ENCODE peak calls at places on chromosomes 12 and 14, in nine cellular contexts. T, A, C, O, J, P, B, E and X are unnamed samples.
A peak's percentile ranks its signal among the peaks of the same experiment; 100 is the strongest.

GRCh38 chr14:100531591-100532121 is 55.6 kb downstream of the BEGAIN start:
- DNase-seq in O (peak; percentile 57), T (no peak), P (peak; percentile 5), C (peak; percentile 12), E (no peak), J (peak; percentile 44), A (no peak), B (peak; percentile 52), X (no peak)

GRCh38 chr14:88535813-88536212 is 19.0 kb downstream of the PTPN21 start:
- DNase-seq in T (no peak), E (no peak), O (no peak), B (no peak), J (no peak), A (no peak), P (no peak), C (no peak), X (no peak)

GRCh38 chr14:55255979-55256378 is 15.2 kb upstream of the FBXO34 start:
- DNase-seq in O (no peak), T (no peak), B (no peak), A (no peak), C (no peak), J (no peak), E (no peak), P (no peak), X (no peak)

GRCh38 chr12:23349550-23349949 is 599.9 kb downstream of the SOX5 start:
- DNase-seq in B (no peak), O (no peak), E (no peak), J (no peak), A (no peak), P (no peak), C (no peak), T (no peak), X (no peak)

GRCh38 chr14:61257469-61258057 is 23.6 kb downstream of the TMEM30B start:
- DNase-seq in T (no peak), C (no peak), J (no peak), B (no peak), O (no peak), A (no peak), E (no peak), P (no peak), X (no peak)

GRCh38 chr14:38137005-38137404 is 70.7 kb upstream of the SSTR1 start:
- DNase-seq in O (no peak), C (no peak), T (no peak), B (no peak), E (no peak), A (no peak), P (no peak), J (no peak), X (no peak)

GRCh38 chr12:57989837-57990236 is 48.5 kb downstream of the ATP23 start:
- DNase-seq in T (no peak), A (no peak), C (no peak), E (no peak), O (no peak), B (no peak), P (no peak), J (no peak), X (no peak)

GRCh38 chr14:51165415-51165814 is 70.5 kb upstream of the TRIM9 start:
- DNase-seq in O (no peak), C (no peak), E (no peak), J (no peak), P (no peak), T (no peak), B (no peak), A (no peak), X (no peak)

GRCh38 chr12:62191747-62192485 is 68.3 kb upstream of the USP15 start:
- DNase-seq in E (no peak), A (peak; percentile 33), C (no peak), O (peak; percentile 56), B (peak; percentile 63), T (no peak), P (no peak), J (no peak), X (peak; percentile 25)

GRCh38 chr14:64504310-64504896 is at the start of gene ZBTB1:
- DNase-seq in P (peak; percentile 35), J (peak; percentile 71), C (peak; percentile 89), T (peak; percentile 85), A (peak; percentile 80), O (peak; percentile 93), E (peak; percentile 78), B (peak; percentile 96), X (peak; percentile 68)

GRCh38 chr12:6345319-6346071 is 3.6 kb upstream of the TNFRSF1A start:
- DNase-seq in P (peak; percentile 68), E (no peak), J (no peak), C (no peak), O (no peak), T (no peak), A (no peak), B (no peak), X (no peak)

GRCh38 chr14:64503434-64504309 is at the start of gene ZBTB25:
- DNase-seq in O (peak; percentile 96), P (peak; percentile 72), T (peak; percentile 91), J (peak; percentile 85), A (peak; percentile 85), B (peak; percentile 97), C (peak; percentile 90), E (peak; percentile 95), X (peak; percentile 89)

GRCh38 chr14:80805136-80805535 is 136.4 kb downstream of the CEP128 start:
- DNase-seq in O (no peak), P (no peak), B (no peak), E (no peak), T (no peak), A (no peak), C (no peak), J (no peak), X (no peak)

DNA sequence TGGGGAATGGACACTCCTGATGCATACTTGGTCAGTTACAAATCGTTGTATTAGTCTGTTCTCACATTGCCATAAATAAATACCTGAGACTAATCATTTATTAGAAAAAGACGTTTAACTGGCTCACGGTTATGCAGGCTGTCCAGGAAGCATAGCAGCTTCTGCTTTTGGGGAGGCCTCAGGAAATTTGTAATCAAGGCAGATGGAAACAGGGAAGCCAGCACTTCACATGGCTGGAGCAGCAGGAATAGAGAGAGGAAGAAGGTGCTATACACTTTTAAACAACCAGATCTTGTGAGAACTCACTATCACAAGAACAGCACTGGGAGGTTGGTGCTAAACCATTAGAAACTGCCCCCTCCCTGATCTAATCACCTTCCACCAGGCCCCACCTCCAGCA is 418.2 kb downstream of the FLRT2 start:
- DNase-seq in A (no peak), P (no peak), B (no peak), T (no peak), C (no peak), J (no peak), E (no peak), O (no peak), X (no peak)
- TF ChIP-seq CTCF in A (no peak), P (no peak), B (no peak), T (no peak), C (no peak), J (no peak), E (no peak), O (no peak), X (no peak)

GRCh38 chr14:71739273-71739990 is 192.8 kb upstream of the RGS6 start:
- DNase-seq in J (no peak), E (no peak), T (peak; percentile 35), A (no peak), C (no peak), O (no peak), B (no peak), P (no peak), X (no peak)
- TF ChIP-seq CTCF in J (no peak), E (no peak), T (no peak), A (no peak), C (no peak), O (no peak), B (no peak), P (no peak), X (no peak)

DNA sequence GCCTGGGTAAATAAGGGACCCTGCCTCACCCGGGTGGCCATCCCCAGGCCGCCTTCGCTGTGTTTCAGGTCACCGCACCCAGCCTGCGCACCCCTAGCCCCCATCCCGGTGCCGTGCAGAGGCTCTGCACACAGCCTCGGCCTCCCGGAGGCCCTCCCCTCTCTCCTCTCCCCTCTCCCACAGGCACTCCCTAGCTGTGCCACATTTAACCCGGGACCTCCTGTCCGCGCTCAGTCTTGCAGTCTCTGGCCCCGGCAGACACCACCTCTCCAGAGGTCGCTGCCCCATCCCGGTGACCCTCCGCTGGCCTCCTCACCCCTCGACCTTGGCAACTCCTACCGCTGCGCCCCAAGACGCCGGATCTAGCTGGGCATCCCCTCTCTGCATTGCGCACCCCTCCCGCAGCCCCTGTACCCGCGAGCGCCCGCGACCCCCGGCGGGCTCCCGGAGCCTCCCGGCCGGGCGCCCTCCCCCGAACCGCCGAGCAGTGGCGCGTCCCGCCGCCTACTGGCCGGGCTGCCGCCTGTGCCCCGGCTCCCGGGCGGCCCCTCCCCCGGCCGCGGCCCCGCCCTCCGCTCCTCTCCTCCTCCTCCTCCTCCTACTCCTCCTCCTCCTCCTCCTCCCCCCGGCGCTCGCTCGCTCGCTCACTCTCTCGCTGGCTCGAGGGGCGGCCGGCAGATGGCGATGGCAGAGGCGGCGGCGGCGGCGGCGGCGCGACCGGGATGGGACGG is 120.7 kb downstream of the AACS start:
- DNase-seq in A (peak; percentile 92), B (peak; percentile 89), J (no peak), C (peak; percentile 82), E (no peak), T (peak; percentile 77), P (no peak), O (peak; percentile 77), X (peak; percentile 75)
- TF ChIP-seq CTCF in A (no peak), B (peak; percentile 19), J (no peak), C (peak; percentile 69), E (no peak), T (peak; percentile 15), P (no peak), O (no peak), X (peak; percentile 27)

GRCh38 chr14:32667791-32668190 is 270.9 kb upstream of the NPAS3 start:
- DNase-seq in P (no peak), E (no peak), A (no peak), J (no peak), C (no peak), B (no peak), T (no peak), O (no peak), X (no peak)

GRCh38 chr14:32667287-32667686 is 271.4 kb upstream of the NPAS3 start:
- DNase-seq in A (no peak), J (no peak), T (no peak), E (no peak), P (no peak), O (no peak), B (no peak), C (no peak), X (no peak)

GRCh38 chr14:32662234-32662633 is 276.4 kb upstream of the NPAS3 start:
- DNase-seq in O (no peak), J (no peak), T (no peak), A (no peak), B (no peak), E (no peak), C (no peak), P (no peak), X (no peak)

GRCh38 chr14:32669416-32669815 is 269.3 kb upstream of the NPAS3 start:
- DNase-seq in J (no peak), B (no peak), C (no peak), P (no peak), O (no peak), E (no peak), T (no peak), A (no peak), X (no peak)

GRCh38 chr14:32666310-32666709 is 272.4 kb upstream of the NPAS3 start:
- DNase-seq in C (no peak), A (no peak), J (no peak), O (no peak), P (no peak), B (no peak), T (no peak), E (no peak), X (no peak)
- TF ChIP-seq CTCF in C (no peak), A (no peak), J (no peak), O (no peak), P (no peak), B (no peak), T (no peak), E (no peak), X (no peak)

GRCh38 chr14:23286020-23286903 is at the start of gene HOMEZ:
- DNase-seq in O (peak; percentile 100), C (peak; percentile 99), E (peak; percentile 94), A (peak; percentile 99), J (peak; percentile 100), P (peak; percentile 90), B (peak; percentile 100), T (peak; percentile 99), X (peak; percentile 97)
- TF ChIP-seq CTCF in O (no peak), C (peak; percentile 38), E (no peak), A (no peak), J (no peak), P (no peak), B (peak; percentile 27), T (no peak), X (no peak)